ENCODE peak calls at places on chromosomes 3 and 15, in seven cellular contexts. One of them, this sample, is unnamed.

GRCh38 chr3:167716920-167717319 is 17.8 kb downstream of the PDCD10 start:
- DNase-seq in GM23248: no peak
- DNase-seq in tibial artery: no peak
- DNase-seq in CD4-positive, alpha-beta memory T cell: no peak
- DNase-seq in GM23338: no peak
- DNase-seq in lower lobe of right lung: no peak
- DNase-seq in thoracic aorta: no peak
- DNase-seq in this sample: no peak

GRCh38 chr3:4546346-4547178 is 53.4 kb downstream of the ITPR1 start:
- DNase-seq in GM23248: no peak
- DNase-seq in tibial artery: no peak
- DNase-seq in CD4-positive, alpha-beta memory T cell: no peak
- DNase-seq in GM23338: no peak
- DNase-seq in lower lobe of right lung: no peak
- DNase-seq in thoracic aorta: no peak
- DNase-seq in this sample: no peak

GRCh38 chr3:3699816-3700633 is 99.2 kb upstream of the LRRN1 start:
- DNase-seq in GM23248: no peak
- DNase-seq in tibial artery: no peak
- DNase-seq in CD4-positive, alpha-beta memory T cell: no peak
- DNase-seq in GM23338: no peak
- DNase-seq in lower lobe of right lung: no peak
- DNase-seq in thoracic aorta: no peak
- DNase-seq in this sample: no peak

GRCh38 chr3:38354588-38355344 is 8.2 kb downstream of the XYLB start:
- DNase-seq in GM23248: peak; percentile 33
- DNase-seq in tibial artery: no peak
- DNase-seq in CD4-positive, alpha-beta memory T cell: no peak
- DNase-seq in GM23338: no peak
- DNase-seq in lower lobe of right lung: no peak
- DNase-seq in thoracic aorta: no peak
- DNase-seq in this sample: no peak

GRCh38 chr3:151230644-151231043 is 27.6 kb upstream of the GPR171 start:
- DNase-seq in GM23248: no peak
- DNase-seq in tibial artery: no peak
- DNase-seq in CD4-positive, alpha-beta memory T cell: no peak
- DNase-seq in GM23338: no peak
- DNase-seq in lower lobe of right lung: no peak
- DNase-seq in thoracic aorta: no peak
- DNase-seq in this sample: no peak

GRCh38 chr3:76942096-76942495 is 97.8 kb upstream of the ROBO2 start:
- DNase-seq in GM23248: no peak
- DNase-seq in tibial artery: no peak
- DNase-seq in CD4-positive, alpha-beta memory T cell: no peak
- DNase-seq in GM23338: no peak
- DNase-seq in lower lobe of right lung: no peak
- DNase-seq in thoracic aorta: no peak
- DNase-seq in this sample: no peak

GRCh38 chr3:172749201-172749965 is 1.1 kb upstream of the ECT2 start:
- DNase-seq in GM23248: peak; percentile 96
- DNase-seq in tibial artery: no peak
- DNase-seq in CD4-positive, alpha-beta memory T cell: no peak
- DNase-seq in GM23338: peak; percentile 16
- DNase-seq in lower lobe of right lung: no peak
- DNase-seq in thoracic aorta: peak; percentile 7
- DNase-seq in this sample: peak; percentile 19

GRCh38 chr3:88678747-88679146 is 428.7 kb upstream of the EPHA3 start:
- DNase-seq in GM23248: no peak
- DNase-seq in tibial artery: no peak
- DNase-seq in CD4-positive, alpha-beta memory T cell: no peak
- DNase-seq in GM23338: peak; percentile 53
- DNase-seq in lower lobe of right lung: no peak
- DNase-seq in thoracic aorta: no peak
- DNase-seq in this sample: no peak

GRCh38 chr3:111768571-111769100 is 90.4 kb upstream of the PHLDB2 start:
- DNase-seq in GM23248: peak; percentile 97
- DNase-seq in tibial artery: no peak
- DNase-seq in CD4-positive, alpha-beta memory T cell: no peak
- DNase-seq in GM23338: no peak
- DNase-seq in lower lobe of right lung: no peak
- DNase-seq in thoracic aorta: no peak
- DNase-seq in this sample: no peak

GRCh38 chr3:149494759-149495580 is 20.5 kb downstream of the TM4SF4 start:
- DNase-seq in GM23248: peak; percentile 80
- DNase-seq in tibial artery: no peak
- DNase-seq in CD4-positive, alpha-beta memory T cell: no peak
- DNase-seq in GM23338: no peak
- DNase-seq in lower lobe of right lung: no peak
- DNase-seq in thoracic aorta: no peak
- DNase-seq in this sample: no peak

GRCh38 chr15:33971811-33972210 is 3.5 kb downstream of the CHRM5 start:
- DNase-seq in GM23248: no peak
- DNase-seq in tibial artery: no peak
- DNase-seq in CD4-positive, alpha-beta memory T cell: no peak
- DNase-seq in GM23338: no peak
- DNase-seq in lower lobe of right lung: no peak
- DNase-seq in thoracic aorta: no peak
- DNase-seq in this sample: no peak

GRCh38 chr3:19046440-19046839 is 101.9 kb upstream of the KCNH8 start:
- DNase-seq in GM23248: no peak
- DNase-seq in tibial artery: no peak
- DNase-seq in CD4-positive, alpha-beta memory T cell: no peak
- DNase-seq in GM23338: peak; percentile 3
- DNase-seq in lower lobe of right lung: no peak
- DNase-seq in thoracic aorta: no peak
- DNase-seq in this sample: no peak

GRCh38 chr3:143203848-143204247 is 84.3 kb downstream of the CHST2 start:
- DNase-seq in GM23248: peak; percentile 60
- DNase-seq in tibial artery: no peak
- DNase-seq in CD4-positive, alpha-beta memory T cell: no peak
- DNase-seq in GM23338: no peak
- DNase-seq in lower lobe of right lung: no peak
- DNase-seq in thoracic aorta: no peak
- DNase-seq in this sample: no peak

GRCh38 chr3:31974454-31974853 is 6.6 kb downstream of the OSBPL10 start:
- DNase-seq in GM23248: no peak
- DNase-seq in tibial artery: no peak
- DNase-seq in CD4-positive, alpha-beta memory T cell: no peak
- DNase-seq in GM23338: no peak
- DNase-seq in lower lobe of right lung: no peak
- DNase-seq in thoracic aorta: no peak
- DNase-seq in this sample: no peak

GRCh38 chr15:94280301-94280700 is 48.9 kb downstream of the MCTP2 start:
- DNase-seq in GM23248: no peak
- DNase-seq in tibial artery: no peak
- DNase-seq in CD4-positive, alpha-beta memory T cell: no peak
- DNase-seq in GM23338: no peak
- DNase-seq in lower lobe of right lung: no peak
- DNase-seq in thoracic aorta: no peak
- DNase-seq in this sample: no peak

GRCh38 chr15:29835301-29835700 is 13.0 kb upstream of the TJP1 start:
- DNase-seq in GM23248: peak; percentile 60
- DNase-seq in tibial artery: no peak
- DNase-seq in CD4-positive, alpha-beta memory T cell: no peak
- DNase-seq in GM23338: no peak
- DNase-seq in lower lobe of right lung: no peak
- DNase-seq in thoracic aorta: no peak
- DNase-seq in this sample: peak; percentile 39

DNA sequence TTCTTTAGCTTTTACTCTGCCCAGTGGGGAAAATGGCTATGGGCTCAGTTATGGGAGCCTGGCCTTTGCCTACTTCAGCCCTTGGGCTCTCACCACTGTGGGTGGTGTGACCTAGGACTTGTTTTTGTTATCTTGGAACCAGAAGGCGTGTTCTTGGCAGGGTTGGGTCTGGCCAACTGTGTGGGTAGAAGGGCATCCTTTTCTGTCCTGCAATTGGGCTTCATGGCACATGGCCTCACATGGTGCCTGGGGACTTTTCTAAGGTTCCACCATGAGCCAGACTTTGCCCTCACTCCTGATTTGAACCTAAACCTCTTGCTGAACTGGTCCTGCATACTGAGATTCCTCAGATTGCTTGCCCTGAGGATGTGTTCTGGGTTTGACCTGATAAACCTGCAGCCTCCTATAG is 1.7 kb downstream of the GLYCTK start:
- DNase-seq in GM23248: no peak
- DNase-seq in tibial artery: peak; percentile 60
- DNase-seq in CD4-positive, alpha-beta memory T cell: no peak
- DNase-seq in GM23338: no peak
- DNase-seq in lower lobe of right lung: no peak
- DNase-seq in thoracic aorta: no peak
- DNase-seq in this sample: no peak
- H3K4me3 ChIP-seq in GM23248: no peak overlapping the region
- H3K4me3 ChIP-seq in tibial artery: no peak overlapping the region
- H3K4me3 ChIP-seq in CD4-positive, alpha-beta memory T cell: no peak overlapping the region
- H3K4me3 ChIP-seq in GM23338: no peak overlapping the region
- H3K4me3 ChIP-seq in lower lobe of right lung: no peak overlapping the region
- H3K4me3 ChIP-seq in thoracic aorta: no peak overlapping the region
- H3K4me3 ChIP-seq in this sample: no peak overlapping the region

DNA sequence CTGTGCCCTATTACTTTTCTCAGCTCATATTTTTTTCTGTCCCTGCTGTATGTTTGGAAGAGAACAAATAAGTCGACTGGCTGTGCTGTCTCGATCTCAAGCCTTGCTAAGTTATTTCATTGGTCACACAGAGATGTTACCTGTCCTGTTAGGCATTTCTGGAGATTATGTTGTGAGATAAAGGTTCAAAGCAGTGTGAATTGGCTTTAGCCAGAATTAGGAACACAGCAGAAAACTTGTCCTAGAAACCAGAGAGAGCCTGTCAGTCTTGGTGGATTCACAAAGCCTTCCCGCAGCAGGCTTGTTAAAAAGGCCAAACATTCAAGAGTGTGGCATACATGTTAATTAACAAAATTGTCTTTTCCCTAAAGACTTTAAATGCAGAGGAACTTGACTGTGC is 25.0 kb downstream of the ABHD2 start:
- DNase-seq in GM23248: no peak
- DNase-seq in tibial artery: no peak
- DNase-seq in CD4-positive, alpha-beta memory T cell: no peak
- DNase-seq in GM23338: no peak
- DNase-seq in lower lobe of right lung: no peak
- DNase-seq in thoracic aorta: no peak
- DNase-seq in this sample: no peak
- H3K36me3 ChIP-seq in GM23248: no peaks in the 10 kb centered on the region
- H3K36me3 ChIP-seq in tibial artery: peaks cover 22% of the 10 kb centered on the region
- H3K36me3 ChIP-seq in CD4-positive, alpha-beta memory T cell: peaks cover 22% of the 10 kb centered on the region
- H3K36me3 ChIP-seq in GM23338: no peaks in the 10 kb centered on the region
- H3K36me3 ChIP-seq in lower lobe of right lung: peaks cover 36% of the 10 kb centered on the region
- H3K36me3 ChIP-seq in thoracic aorta: peaks cover 11% of the 10 kb centered on the region
- H3K36me3 ChIP-seq in this sample: peaks cover 49% of the 10 kb centered on the region

DNA sequence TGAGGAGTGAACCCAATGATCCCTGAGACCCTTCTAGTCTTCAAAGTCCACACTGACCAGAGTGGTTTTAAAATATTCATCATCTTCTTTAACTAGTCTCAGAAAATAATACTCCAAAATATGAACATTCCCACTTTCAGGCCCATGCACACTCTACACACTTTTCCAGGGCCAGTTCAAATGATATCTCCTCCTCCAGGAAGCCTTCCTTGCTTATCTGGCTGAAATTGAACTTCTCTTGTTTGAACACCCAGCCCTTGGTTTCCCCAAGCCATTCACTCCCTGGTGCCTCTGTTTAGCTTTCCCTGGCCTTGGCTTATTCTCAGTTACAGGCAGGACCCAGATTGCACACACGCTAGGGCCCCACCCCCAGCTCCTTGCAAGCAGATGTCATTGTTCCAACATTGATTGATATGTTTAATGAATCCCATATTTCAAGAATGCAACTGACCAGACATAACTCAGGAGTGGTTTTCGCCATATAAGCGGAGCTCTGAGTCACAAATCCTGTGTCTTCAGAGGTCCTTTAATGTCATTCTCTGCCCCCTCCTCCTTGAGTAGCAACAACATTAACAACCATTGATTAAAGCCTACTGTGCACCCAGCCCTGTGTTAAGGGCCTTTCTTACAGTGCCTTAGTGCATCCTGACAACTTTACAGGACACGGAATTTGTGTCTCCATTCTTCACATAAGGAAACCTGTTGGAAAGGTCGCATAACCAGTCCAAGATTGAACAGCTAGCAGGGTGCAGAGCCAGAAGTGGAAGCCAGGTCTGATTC is 2.1 kb downstream of the ITGA11 start:
- DNase-seq in GM23248: peak; percentile 58
- DNase-seq in tibial artery: peak; percentile 19
- DNase-seq in CD4-positive, alpha-beta memory T cell: no peak
- DNase-seq in GM23338: no peak
- DNase-seq in lower lobe of right lung: no peak
- DNase-seq in thoracic aorta: no peak
- DNase-seq in this sample: no peak
- H3K4me3 ChIP-seq in GM23248: peak overlapping the region; percentile 94
- H3K4me3 ChIP-seq in tibial artery: peak overlapping the region; percentile 63
- H3K4me3 ChIP-seq in CD4-positive, alpha-beta memory T cell: no peak overlapping the region
- H3K4me3 ChIP-seq in GM23338: no peak overlapping the region
- H3K4me3 ChIP-seq in lower lobe of right lung: no peak overlapping the region
- H3K4me3 ChIP-seq in thoracic aorta: peak overlapping the region; percentile 83
- H3K4me3 ChIP-seq in this sample: no peak overlapping the region

GRCh38 chr3:123024056-123024455 is 3.5 kb downstream of the SEMA5B start:
- DNase-seq in GM23248: no peak
- DNase-seq in tibial artery: no peak
- DNase-seq in CD4-positive, alpha-beta memory T cell: no peak
- DNase-seq in GM23338: no peak
- DNase-seq in lower lobe of right lung: no peak
- DNase-seq in thoracic aorta: no peak
- DNase-seq in this sample: no peak
- H3K36me3 ChIP-seq in GM23248: no peaks in the 10 kb centered on the region
- H3K36me3 ChIP-seq in tibial artery: no peaks in the 10 kb centered on the region
- H3K36me3 ChIP-seq in CD4-positive, alpha-beta memory T cell: no peaks in the 10 kb centered on the region
- H3K36me3 ChIP-seq in GM23338: no peaks in the 10 kb centered on the region
- H3K36me3 ChIP-seq in lower lobe of right lung: no peaks in the 10 kb centered on the region
- H3K36me3 ChIP-seq in thoracic aorta: no peaks in the 10 kb centered on the region
- H3K36me3 ChIP-seq in this sample: no peaks in the 10 kb centered on the region

DNA sequence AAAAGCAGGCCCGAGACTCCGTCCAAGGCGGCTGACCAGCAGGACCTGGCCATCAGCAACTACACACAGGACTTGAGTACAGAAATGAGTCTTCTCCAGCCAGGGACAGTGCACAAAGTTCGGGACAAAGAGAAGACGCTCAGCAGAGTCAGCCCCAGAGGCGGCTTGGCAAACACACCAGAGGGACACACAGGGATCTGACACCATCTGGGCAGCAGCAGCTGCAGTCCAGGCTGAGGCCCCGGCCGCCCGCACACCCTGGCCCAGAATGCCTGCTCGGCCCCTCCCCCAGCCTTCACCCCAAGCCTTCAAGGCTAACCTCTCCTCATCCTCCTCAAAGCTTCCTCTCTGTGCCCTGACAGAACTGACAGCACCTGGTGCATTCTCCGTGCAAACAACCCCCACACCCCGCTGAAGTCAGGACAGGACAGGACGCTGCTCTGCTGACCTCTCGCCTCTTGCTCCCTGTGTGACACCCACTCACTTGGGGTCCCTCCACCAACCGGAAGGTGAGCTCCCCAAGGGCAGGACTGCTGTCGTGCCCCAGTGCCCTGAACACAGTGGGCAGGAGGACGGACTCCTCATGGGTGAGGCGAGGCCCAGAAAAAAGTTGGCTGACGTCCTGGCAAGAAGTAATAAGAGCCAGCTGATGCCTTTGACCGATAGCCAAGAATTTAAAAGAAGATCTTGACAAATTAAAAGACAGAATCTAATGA is 61.0 kb downstream of the XXYLT1 start:
- DNase-seq in GM23248: peak; percentile 85
- DNase-seq in tibial artery: peak; percentile 80
- DNase-seq in CD4-positive, alpha-beta memory T cell: no peak
- DNase-seq in GM23338: no peak
- DNase-seq in lower lobe of right lung: no peak
- DNase-seq in thoracic aorta: no peak
- DNase-seq in this sample: peak; percentile 73
- H3K4me3 ChIP-seq in GM23248: peak overlapping the region; percentile 52
- H3K4me3 ChIP-seq in tibial artery: no peak overlapping the region
- H3K4me3 ChIP-seq in CD4-positive, alpha-beta memory T cell: no peak overlapping the region
- H3K4me3 ChIP-seq in GM23338: no peak overlapping the region
- H3K4me3 ChIP-seq in lower lobe of right lung: peak overlapping the region; percentile 6
- H3K4me3 ChIP-seq in thoracic aorta: peak overlapping the region; percentile 34
- H3K4me3 ChIP-seq in this sample: no peak overlapping the region